ENCODE peak calls at places on chromosomes 11 and 22, in five cellular contexts. L, D, E, M and S are unnamed samples.

GRCh38 chr11:36109850-36110606 is 166.2 kb downstream of the LDLRAD3 start:
- DNase-seq in L (no peak), D (no peak), E (no peak), M (no peak), S (no peak)

GRCh38 chr11:64355078-64355940 is 3.7 kb upstream of the RPS6KA4 start:
- DNase-seq in L (peak; percentile 77), D (peak; percentile 89), E (peak; percentile 83), M (peak; percentile 39), S (peak; percentile 91)

GRCh38 chr22:38942702-38943101 is 14.7 kb upstream of the APOBEC3A start:
- DNase-seq in L (no peak), D (no peak), E (no peak), M (no peak), S (peak; percentile 10)

GRCh38 chr11:26583550-26583949 is 11.5 kb upstream of the MUC15 start:
- DNase-seq in L (no peak), D (no peak), E (no peak), M (no peak), S (no peak)

GRCh38 chr11:130638048-130638447 is 189.6 kb downstream of the ADAMTS15 start:
- DNase-seq in L (no peak), D (no peak), E (no peak), M (no peak), S (no peak)

GRCh38 chr11:74691755-74692154 is 39.5 kb downstream of the CHRDL2 start:
- DNase-seq in L (no peak), D (no peak), E (no peak), M (no peak), S (no peak)

GRCh38 chr11:128604723-128605122 is 17.4 kb upstream of the ETS1 start:
- DNase-seq in L (no peak), D (no peak), E (no peak), M (no peak), S (no peak)

GRCh38 chr11:64318694-64319420 is 936 bp downstream of the PRDX5 start:
- DNase-seq in L (no peak), D (no peak), E (no peak), M (no peak), S (no peak)

GRCh38 chr11:8225589-8226036 is 38.1 kb downstream of the LMO1 start:
- DNase-seq in L (peak; percentile 66), D (peak; percentile 94), E (peak; percentile 73), M (peak; percentile 29), S (no peak)

GRCh38 chr11:120547871-120548681 is 36.5 kb downstream of the GRIK4 start:
- DNase-seq in L (peak; percentile 71), D (peak; percentile 90), E (peak; percentile 70), M (peak; percentile 93), S (peak; percentile 82)

GRCh38 chr11:118396097-118396501 is 5.3 kb upstream of the ATP5MG start:
- DNase-seq in L (no peak), D (no peak), E (no peak), M (no peak), S (no peak)

GRCh38 chr11:118398797-118399564 is 2.4 kb upstream of the ATP5MG start:
- DNase-seq in L (no peak), D (no peak), E (no peak), M (no peak), S (no peak)

GRCh38 chr11:118401880-118402590 is 629 bp downstream of the ATP5MG start:
- DNase-seq in L (no peak), D (no peak), E (no peak), M (peak; percentile 74), S (no peak)

GRCh38 chr11:118397448-118397847 is 4.0 kb upstream of the ATP5MG start:
- DNase-seq in L (no peak), D (no peak), E (no peak), M (no peak), S (no peak)

DNA sequence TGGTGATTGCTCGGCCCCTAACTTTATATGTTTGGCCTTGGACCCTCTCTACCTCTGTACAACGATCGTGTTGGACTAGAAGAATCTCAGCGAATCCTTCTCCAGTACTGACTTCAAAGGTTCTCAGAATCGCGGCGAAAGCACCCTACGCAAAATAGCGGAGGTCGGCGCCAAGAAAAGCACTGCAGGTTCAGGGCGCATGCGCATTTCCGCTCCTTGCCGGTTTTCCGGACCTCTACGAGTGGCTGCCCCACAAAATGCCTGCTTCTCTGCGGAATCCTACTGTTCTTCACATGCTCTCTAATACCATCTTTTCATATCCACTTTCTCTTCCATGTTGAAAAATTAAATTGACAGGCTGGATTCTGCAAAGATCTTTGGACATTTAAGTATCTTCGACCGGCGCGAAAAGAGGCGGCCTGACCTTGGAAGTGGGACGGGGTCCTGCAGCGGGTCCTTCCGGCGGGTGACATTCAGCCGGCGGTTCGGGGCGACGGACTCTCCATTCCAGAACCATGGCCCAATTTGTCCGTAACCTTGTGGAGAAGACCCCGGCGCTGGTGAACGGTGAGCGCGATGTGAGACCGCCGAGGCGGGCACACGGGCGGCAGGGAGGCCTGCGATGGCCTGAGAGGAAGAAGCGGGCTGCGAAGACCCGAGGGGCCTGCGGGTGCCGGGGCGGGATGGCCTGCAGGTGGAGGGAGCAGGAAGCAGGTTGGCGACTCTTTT is at the start of gene ATP5MG:
- DNase-seq in L (peak; percentile 94), D (peak; percentile 89), E (peak; percentile 94), M (peak; percentile 72), S (peak; percentile 92)
- TF ChIP-seq CTCF in L (no peak), D (peak; percentile 26), E (no peak), M (peak; percentile 20), S (no peak)

DNA sequence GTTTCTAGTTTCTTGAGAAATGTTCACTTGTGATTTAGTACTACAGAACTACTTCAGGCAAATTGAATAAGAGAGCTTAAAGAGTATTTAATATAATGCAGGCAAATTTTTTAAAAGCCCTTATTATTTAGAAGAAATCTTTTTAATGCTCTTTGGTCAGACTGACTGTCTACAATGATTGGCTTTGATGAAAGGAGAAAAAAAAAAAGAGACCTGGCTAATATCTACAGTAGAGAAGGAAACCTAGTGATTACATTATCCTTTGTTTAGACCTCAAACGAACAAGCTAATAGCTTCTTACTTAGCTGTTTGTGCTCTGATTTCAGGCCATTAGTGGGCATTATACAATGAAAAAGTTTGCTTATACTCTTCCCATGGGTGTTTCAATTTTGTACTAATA is 1043.1 kb downstream of the JRKL start:
- DNase-seq in L (no peak), D (no peak), E (no peak), M (no peak), S (no peak)
- TF ChIP-seq CTCF in L (no peak), D (no peak), E (no peak), M (no peak), S (no peak)

GRCh38 chr11:61827573-61828378 is at the start of gene FADS2:
- DNase-seq in L (peak; percentile 78), D (peak; percentile 93), E (peak; percentile 94), M (peak; percentile 80), S (peak; percentile 93)
- TF ChIP-seq CTCF in L (no peak), D (no peak), E (no peak), M (peak; percentile 3), S (no peak)

GRCh38 chr22:48781391-48781790 is 1046.3 kb downstream of the BRD1 start:
- DNase-seq in L (no peak), D (no peak), E (no peak), M (no peak), S (no peak)

GRCh38 chr22:48781868-48782267 is 1045.8 kb downstream of the BRD1 start:
- DNase-seq in L (no peak), D (no peak), E (no peak), M (no peak), S (no peak)

GRCh38 chr22:48783821-48784266 is 1043.8 kb downstream of the BRD1 start:
- DNase-seq in L (no peak), D (no peak), E (no peak), M (no peak), S (no peak)

GRCh38 chr22:48782326-48782725 is 1045.3 kb downstream of the BRD1 start:
- DNase-seq in L (no peak), D (no peak), E (no peak), M (no peak), S (no peak)

GRCh38 chr22:48782817-48783511 is 1044.7 kb downstream of the BRD1 start:
- DNase-seq in L (no peak), D (peak; percentile 53), E (no peak), M (no peak), S (no peak)
- TF ChIP-seq CTCF in L (no peak), D (peak; percentile 41), E (peak; percentile 20), M (no peak), S (no peak)